ENCODE peak calls at places on chromosome 1, in eight cellular contexts. V is substantia nigra; O is spleen; J is hepatocyte; X is adrenal gland; K is lung; A is stomach; F is CD8-positive, alpha-beta memory T cell. T is an unnamed sample.

GRCh38 chr1:39617488-39618049 is 21.9 kb downstream of the HEYL start:
- DNase-seq in V (no peak), K (no peak), F (no peak), X (no peak), J (no peak), A (no peak), O (no peak), T (peak; percentile 0)

GRCh38 chr1:97337250-97338030 is 583.4 kb downstream of the DPYD start:
- DNase-seq in J (no peak), O (no peak), V (no peak), X (no peak), F (no peak), A (no peak), K (no peak), T (no peak)

GRCh38 chr1:240821925-240822324 is 210.0 kb upstream of the GREM2 start:
- DNase-seq in J (no peak), X (no peak), A (no peak), O (no peak), V (no peak), K (no peak), F (no peak), T (no peak)

GRCh38 chr1:231139125-231139649 is 22.7 kb upstream of the TRIM67 start:
- DNase-seq in K (no peak), X (peak; percentile 5), F (no peak), J (peak; percentile 6), A (no peak), O (no peak), V (no peak), T (no peak)

GRCh38 chr1:229694053-229694693 is 68.1 kb downstream of the URB2 start:
- DNase-seq in K (peak; percentile 65), V (no peak), A (peak; percentile 47), X (peak; percentile 44), J (peak; percentile 38), O (peak; percentile 77), F (no peak), T (peak; percentile 88)

GRCh38 chr1:31007462-31007991 is 58.0 kb downstream of the PUM1 start:
- DNase-seq in K (no peak), X (no peak), O (no peak), J (peak; percentile 52), F (no peak), A (no peak), V (no peak), T (no peak)

GRCh38 chr1:11960710-11961109 is 19.5 kb upstream of the MFN2 start:
- DNase-seq in F (no peak), K (peak; percentile 41), V (no peak), O (no peak), X (peak; percentile 41), A (no peak), J (no peak), T (no peak)

GRCh38 chr1:101238041-101238515 is 1.3 kb downstream of the S1PR1 start:
- DNase-seq in A (no peak), X (peak; percentile 6), F (peak; percentile 14), J (no peak), K (no peak), V (no peak), O (peak; percentile 93), T (no peak)

GRCh38 chr1:54300395-54300794 is 100.4 kb downstream of the MRPL37 start:
- DNase-seq in A (no peak), J (no peak), K (no peak), F (no peak), O (no peak), V (no peak), X (no peak), T (no peak)

GRCh38 chr1:23459338-23459757 is 24.6 kb downstream of the ASAP3 start:
- DNase-seq in X (no peak), J (no peak), A (no peak), F (no peak), K (no peak), V (no peak), O (no peak), T (no peak)

GRCh38 chr1:232174306-232174705 is 455.6 kb downstream of the SIPA1L2 start:
- DNase-seq in V (no peak), O (no peak), F (no peak), J (no peak), K (no peak), A (no peak), X (peak; percentile 21), T (no peak)

GRCh38 chr1:70038025-70038424 is 167.4 kb downstream of the LRRC40 start:
- DNase-seq in K (no peak), O (no peak), J (no peak), V (no peak), F (no peak), X (no peak), A (no peak), T (no peak)

GRCh38 chr1:109926662-109927300 is 16.1 kb downstream of the CSF1 start:
- DNase-seq in K (no peak), V (no peak), X (no peak), O (no peak), A (peak; percentile 25), F (no peak), J (no peak), T (no peak)

GRCh38 chr1:147890177-147890790 is 12.3 kb upstream of the GJA8 start:
- DNase-seq in O (peak; percentile 87), X (peak; percentile 77), F (peak; percentile 30), K (peak; percentile 75), A (peak; percentile 74), J (peak; percentile 93), V (no peak), T (peak; percentile 87)
- H3K27ac ChIP-seq in O (no peak overlapping the region), X (no peak overlapping the region), F (no peak overlapping the region), K (no peak overlapping the region), A (no peak overlapping the region), J (no peak overlapping the region), V (no peak overlapping the region), T (no peak overlapping the region)

GRCh38 chr1:41003127-41003639 is 18.3 kb downstream of the SLFNL1 start:
- DNase-seq in J (no peak), V (no peak), K (no peak), F (no peak), A (no peak), O (no peak), X (no peak), T (no peak)
- H3K27ac ChIP-seq in J (no peak overlapping the region), V (peak overlapping the region; percentile 58), K (peak overlapping the region; percentile 9), F (no peak overlapping the region), A (peak overlapping the region; percentile 17), O (peak overlapping the region; percentile 29), X (no peak overlapping the region), T (no peak overlapping the region)

GRCh38 chr1:93447481-93448291 is at the start of gene FNBP1L:
- DNase-seq in K (peak; percentile 79), F (peak; percentile 33), J (peak; percentile 94), A (peak; percentile 81), O (peak; percentile 90), V (no peak), X (peak; percentile 77), T (peak; percentile 94)
- H3K27ac ChIP-seq in K (peak within 1 kb of the TSS; percentile 92), F (peak within 1 kb of the TSS; percentile 43), J (peak within 1 kb of the TSS; percentile 98), A (peak within 1 kb of the TSS; percentile 91), O (peak within 1 kb of the TSS; percentile 45), V (peak within 1 kb of the TSS; percentile 42), X (peak within 1 kb of the TSS; percentile 24), T (peak within 1 kb of the TSS; percentile 90)

DNA sequence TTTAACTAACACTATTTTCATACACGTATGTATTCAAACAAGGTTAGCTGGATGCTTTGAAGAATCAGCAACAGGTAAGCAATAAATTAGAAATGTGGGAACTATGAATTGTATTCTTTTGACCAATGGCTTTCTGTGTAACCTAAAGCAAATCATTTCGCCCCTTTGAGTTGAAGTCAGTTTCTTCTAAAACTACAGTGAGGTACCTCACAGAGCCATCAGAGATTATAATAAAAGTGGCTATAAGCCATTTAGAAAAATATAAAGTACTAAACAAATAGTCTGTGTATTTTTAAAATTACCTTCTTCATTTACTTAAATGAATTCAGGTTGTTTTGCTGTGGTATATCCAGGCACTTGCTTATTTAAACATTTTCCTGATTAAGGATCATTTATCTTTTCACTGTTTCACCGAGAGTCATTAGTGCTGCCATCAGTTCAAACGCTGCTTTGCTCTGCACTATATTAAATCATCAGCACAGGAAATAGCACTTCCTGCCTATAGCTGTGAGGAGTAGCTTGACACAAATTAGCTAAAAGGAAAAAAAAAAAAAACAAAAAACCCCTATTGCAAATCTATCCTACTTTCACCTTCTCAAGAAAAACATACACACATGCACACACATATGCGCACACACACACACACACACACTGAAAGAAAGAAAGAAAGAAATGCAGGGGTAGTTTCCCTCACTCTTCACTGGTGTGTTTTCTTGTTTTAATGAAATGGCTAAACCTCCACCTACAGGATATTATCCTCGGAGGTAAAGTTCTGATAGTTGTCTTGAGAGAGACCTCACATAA is 39.8 kb upstream of the C1orf105 start:
- DNase-seq in V (no peak), K (no peak), A (no peak), O (no peak), F (peak; percentile 3), J (no peak), X (no peak), T (no peak)
- H3K27ac ChIP-seq in V (no peak overlapping the region), K (no peak overlapping the region), A (no peak overlapping the region), O (peak overlapping the region; percentile 83), F (no peak overlapping the region), J (peak overlapping the region; percentile 89), X (no peak overlapping the region), T (no peak overlapping the region)

DNA sequence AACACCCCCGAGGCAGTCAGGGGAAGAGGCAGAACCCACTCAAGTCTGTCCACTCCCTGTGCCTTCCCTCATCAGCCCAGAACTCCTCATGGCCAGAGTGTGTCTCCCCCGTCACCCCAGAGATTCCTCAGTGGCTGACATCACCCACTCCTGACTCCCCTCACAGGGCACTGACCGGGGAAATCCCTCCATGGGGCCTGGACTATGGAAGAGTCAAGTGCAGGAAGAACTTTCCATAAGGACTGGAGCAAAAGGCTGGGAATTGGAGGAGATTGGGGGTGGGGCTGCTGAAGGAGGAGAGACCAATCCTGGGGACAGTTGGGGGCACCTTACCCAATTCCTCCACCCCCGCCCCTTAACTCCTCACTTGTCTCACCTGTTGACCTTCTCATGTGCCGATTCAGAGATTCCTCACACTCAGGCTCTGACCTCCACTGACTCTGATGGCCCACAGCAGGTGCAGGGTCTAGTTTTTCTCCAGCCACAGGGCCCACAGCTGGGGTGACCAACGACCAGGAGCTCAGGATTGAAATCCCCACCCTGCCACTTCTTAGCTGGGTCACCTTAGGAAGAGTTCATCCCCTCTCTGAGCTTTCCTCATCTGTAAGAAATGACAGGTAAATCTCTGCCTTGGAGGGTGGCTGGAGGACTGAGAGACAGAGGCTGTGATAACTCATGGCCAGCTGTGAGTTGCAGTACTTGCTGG is 481 bp upstream of the EXTL1 start:
- DNase-seq in O (no peak), K (no peak), J (no peak), A (no peak), F (no peak), V (no peak), X (no peak), T (no peak)
- H3K27ac ChIP-seq in O (peak overlapping the region; percentile 57), K (no peak overlapping the region), J (no peak overlapping the region), A (no peak overlapping the region), F (no peak overlapping the region), V (no peak overlapping the region), X (no peak overlapping the region), T (no peak overlapping the region)

T was measured in kidney.